ENCODE peak calls at places on chromosomes 11 and 22, in six cellular contexts. One of them, this sample, is unnamed.

GRCh38 chr11:78420255-78420764 is 2.7 kb upstream of the GAB2 start:
- DNase-seq in nephron progenitor cell: peak
- DNase-seq in fibroblast of the aortic adventitia: peak
- DNase-seq in endothelial cell of umbilical vein: peak
- DNase-seq in tibial nerve: peak
- DNase-seq in AG04450: peak
- DNase-seq in this sample: peak

GRCh38 chr11:70606248-70606950 is 208.1 kb downstream of the CTTN start:
- DNase-seq in tibial nerve: no peak
- DNase-seq in AG04450: no peak
- DNase-seq in endothelial cell of umbilical vein: no peak
- DNase-seq in nephron progenitor cell: no peak
- DNase-seq in fibroblast of the aortic adventitia: no peak
- DNase-seq in this sample: no peak

GRCh38 chr11:1057806-1058205 is 16.9 kb upstream of the MUC2 start:
- DNase-seq in nephron progenitor cell: no peak
- DNase-seq in tibial nerve: no peak
- DNase-seq in fibroblast of the aortic adventitia: no peak
- DNase-seq in AG04450: no peak
- DNase-seq in endothelial cell of umbilical vein: no peak
- DNase-seq in this sample: no peak

GRCh38 chr11:111730031-111730430 is 36.2 kb downstream of the PPP2R1B start:
- DNase-seq in nephron progenitor cell: no peak
- DNase-seq in endothelial cell of umbilical vein: peak
- DNase-seq in fibroblast of the aortic adventitia: peak
- DNase-seq in tibial nerve: no peak
- DNase-seq in AG04450: no peak
- DNase-seq in this sample: no peak

GRCh38 chr22:17858033-17858432 is 83.8 kb upstream of the BID start:
- DNase-seq in tibial nerve: no peak
- DNase-seq in endothelial cell of umbilical vein: no peak
- DNase-seq in AG04450: no peak
- DNase-seq in nephron progenitor cell: no peak
- DNase-seq in fibroblast of the aortic adventitia: no peak
- DNase-seq in this sample: no peak

GRCh38 chr11:12135185-12135584 is 24.8 kb downstream of the MICAL2 start:
- DNase-seq in endothelial cell of umbilical vein: no peak
- DNase-seq in fibroblast of the aortic adventitia: no peak
- DNase-seq in tibial nerve: no peak
- DNase-seq in AG04450: no peak
- DNase-seq in nephron progenitor cell: no peak
- DNase-seq in this sample: no peak

GRCh38 chr11:60871378-60872061 is 4.2 kb downstream of the ZP1 start:
- DNase-seq in fibroblast of the aortic adventitia: peak
- DNase-seq in endothelial cell of umbilical vein: no peak
- DNase-seq in nephron progenitor cell: no peak
- DNase-seq in AG04450: no peak
- DNase-seq in tibial nerve: no peak
- DNase-seq in this sample: no peak

GRCh38 chr11:32131321-32131720 is 40.4 kb downstream of the RCN1 start:
- DNase-seq in nephron progenitor cell: no peak
- DNase-seq in endothelial cell of umbilical vein: no peak
- DNase-seq in AG04450: no peak
- DNase-seq in fibroblast of the aortic adventitia: no peak
- DNase-seq in tibial nerve: no peak
- DNase-seq in this sample: no peak

GRCh38 chr22:27370281-27370680 is 431.3 kb downstream of the MN1 start:
- DNase-seq in tibial nerve: no peak
- DNase-seq in fibroblast of the aortic adventitia: no peak
- DNase-seq in AG04450: no peak
- DNase-seq in endothelial cell of umbilical vein: no peak
- DNase-seq in nephron progenitor cell: no peak
- DNase-seq in this sample: peak

GRCh38 chr22:30182365-30182764 is 64.2 kb downstream of the LIF start:
- DNase-seq in endothelial cell of umbilical vein: peak
- DNase-seq in fibroblast of the aortic adventitia: no peak
- DNase-seq in AG04450: no peak
- DNase-seq in nephron progenitor cell: no peak
- DNase-seq in tibial nerve: no peak
- DNase-seq in this sample: no peak

GRCh38 chr11:103993502-103993901 is 42.9 kb upstream of the DDI1 start:
- DNase-seq in tibial nerve: no peak
- DNase-seq in endothelial cell of umbilical vein: no peak
- DNase-seq in fibroblast of the aortic adventitia: peak
- DNase-seq in AG04450: peak
- DNase-seq in nephron progenitor cell: no peak
- DNase-seq in this sample: no peak

GRCh38 chr22:19798320-19798665 is 37.7 kb downstream of the TBX1 start:
- DNase-seq in tibial nerve: no peak
- DNase-seq in endothelial cell of umbilical vein: no peak
- DNase-seq in fibroblast of the aortic adventitia: no peak
- DNase-seq in AG04450: no peak
- DNase-seq in nephron progenitor cell: no peak
- DNase-seq in this sample: no peak

GRCh38 chr22:19799322-19800190 is 39.0 kb downstream of the TBX1 start:
- DNase-seq in nephron progenitor cell: peak
- DNase-seq in fibroblast of the aortic adventitia: peak
- DNase-seq in endothelial cell of umbilical vein: no peak
- DNase-seq in tibial nerve: peak
- DNase-seq in AG04450: peak
- DNase-seq in this sample: no peak

GRCh38 chr22:19797631-19798319 is 37.2 kb downstream of the TBX1 start:
- DNase-seq in endothelial cell of umbilical vein: no peak
- DNase-seq in nephron progenitor cell: no peak
- DNase-seq in fibroblast of the aortic adventitia: no peak
- DNase-seq in tibial nerve: no peak
- DNase-seq in AG04450: no peak
- DNase-seq in this sample: no peak

GRCh38 chr22:19800306-19800705 is 39.7 kb downstream of the TBX1 start:
- DNase-seq in fibroblast of the aortic adventitia: no peak
- DNase-seq in nephron progenitor cell: no peak
- DNase-seq in endothelial cell of umbilical vein: no peak
- DNase-seq in AG04450: no peak
- DNase-seq in tibial nerve: no peak
- DNase-seq in this sample: no peak

DNA sequence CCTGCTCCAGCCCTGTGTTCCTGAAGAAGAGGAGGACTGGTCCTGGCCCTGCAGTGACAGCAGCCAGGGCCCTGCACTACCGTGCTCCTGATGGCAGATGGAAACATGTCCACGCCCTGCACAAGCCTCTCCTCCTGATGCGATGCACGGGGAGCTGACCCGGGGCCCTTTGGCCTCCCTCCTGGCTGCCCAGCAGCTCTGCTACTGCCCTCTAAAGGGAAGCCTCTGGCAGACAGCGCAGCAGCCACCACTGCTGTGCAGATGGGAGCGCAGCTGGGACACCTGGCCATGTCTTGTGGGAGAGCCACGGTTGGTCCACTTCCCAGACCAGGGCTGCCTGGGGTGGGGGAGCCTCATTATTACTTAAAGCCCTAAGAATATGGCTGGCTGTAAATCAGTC is 38.2 kb downstream of the TBX1 start:
- DNase-seq in AG04450: no peak
- DNase-seq in nephron progenitor cell: no peak
- DNase-seq in endothelial cell of umbilical vein: no peak
- DNase-seq in fibroblast of the aortic adventitia: no peak
- DNase-seq in tibial nerve: no peak
- DNase-seq in this sample: no peak
- TF ChIP-seq CTCF in AG04450: no peak
- TF ChIP-seq CTCF in nephron progenitor cell: no peak
- TF ChIP-seq CTCF in endothelial cell of umbilical vein: no peak
- TF ChIP-seq CTCF in fibroblast of the aortic adventitia: no peak
- TF ChIP-seq CTCF in tibial nerve: no peak
- TF ChIP-seq CTCF in this sample: no peak

DNA sequence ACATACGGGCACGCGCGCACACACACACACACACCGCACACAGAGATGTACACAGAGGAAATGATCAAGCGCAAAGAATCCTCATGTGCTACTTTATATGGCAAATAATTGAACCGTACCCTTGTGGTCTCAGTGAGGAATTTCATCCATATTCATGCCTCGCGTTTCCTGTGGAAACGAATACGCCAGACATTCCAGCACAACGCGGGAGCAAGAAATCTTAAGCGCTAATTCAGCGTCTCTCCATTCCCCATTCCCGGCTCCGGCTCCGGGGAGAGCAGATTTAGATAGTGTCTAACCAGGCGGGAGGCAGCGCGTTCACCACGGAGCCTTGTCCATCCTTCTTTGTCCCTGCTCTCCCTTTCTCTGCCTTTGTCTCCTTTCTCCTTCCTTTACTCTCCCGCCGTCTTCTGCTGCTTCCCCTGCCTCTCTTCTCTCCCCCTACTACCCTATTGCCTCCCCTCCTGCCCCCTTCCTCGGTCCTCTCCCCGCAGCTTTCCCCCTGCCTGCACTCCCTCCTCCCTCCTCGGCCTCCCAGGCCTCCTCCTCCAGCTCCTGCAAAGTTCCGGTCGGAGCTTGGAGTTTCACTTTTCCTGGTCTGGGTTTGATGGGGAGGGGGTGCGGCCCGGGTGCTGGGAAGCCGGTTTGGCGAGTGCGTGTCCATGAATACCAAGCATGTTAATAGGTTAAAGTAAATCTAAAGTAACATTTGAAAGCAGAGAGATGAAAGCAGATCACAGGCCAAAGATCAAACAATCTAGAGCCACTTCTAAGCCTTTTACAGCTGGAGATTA is 579.3 kb downstream of the BUD13 start:
- DNase-seq in tibial nerve: no peak
- DNase-seq in nephron progenitor cell: peak
- DNase-seq in AG04450: peak
- DNase-seq in fibroblast of the aortic adventitia: peak
- DNase-seq in endothelial cell of umbilical vein: peak
- DNase-seq in this sample: no peak
- TF ChIP-seq CTCF in tibial nerve: no peak
- TF ChIP-seq CTCF in nephron progenitor cell: peak
- TF ChIP-seq CTCF in AG04450: peak
- TF ChIP-seq CTCF in fibroblast of the aortic adventitia: peak
- TF ChIP-seq CTCF in endothelial cell of umbilical vein: no peak
- TF ChIP-seq CTCF in this sample: no peak

GRCh38 chr22:50544746-50545253 is 899 bp upstream of the KLHDC7B start:
- DNase-seq in AG04450: no peak
- DNase-seq in endothelial cell of umbilical vein: no peak
- DNase-seq in tibial nerve: no peak
- DNase-seq in nephron progenitor cell: no peak
- DNase-seq in fibroblast of the aortic adventitia: no peak
- DNase-seq in this sample: no peak

GRCh38 chr22:50547231-50547851 is 1.6 kb downstream of the KLHDC7B start:
- DNase-seq in AG04450: no peak
- DNase-seq in nephron progenitor cell: no peak
- DNase-seq in fibroblast of the aortic adventitia: no peak
- DNase-seq in endothelial cell of umbilical vein: no peak
- DNase-seq in tibial nerve: no peak
- DNase-seq in this sample: no peak

GRCh38 chr22:50546326-50547230 is 879 bp downstream of the KLHDC7B start:
- DNase-seq in nephron progenitor cell: no peak
- DNase-seq in endothelial cell of umbilical vein: no peak
- DNase-seq in AG04450: no peak
- DNase-seq in fibroblast of the aortic adventitia: no peak
- DNase-seq in tibial nerve: no peak
- DNase-seq in this sample: no peak

GRCh38 chr22:50544078-50544745 is 1.5 kb upstream of the KLHDC7B start:
- DNase-seq in endothelial cell of umbilical vein: peak
- DNase-seq in nephron progenitor cell: peak
- DNase-seq in fibroblast of the aortic adventitia: peak
- DNase-seq in AG04450: no peak
- DNase-seq in tibial nerve: peak
- DNase-seq in this sample: peak

DNA sequence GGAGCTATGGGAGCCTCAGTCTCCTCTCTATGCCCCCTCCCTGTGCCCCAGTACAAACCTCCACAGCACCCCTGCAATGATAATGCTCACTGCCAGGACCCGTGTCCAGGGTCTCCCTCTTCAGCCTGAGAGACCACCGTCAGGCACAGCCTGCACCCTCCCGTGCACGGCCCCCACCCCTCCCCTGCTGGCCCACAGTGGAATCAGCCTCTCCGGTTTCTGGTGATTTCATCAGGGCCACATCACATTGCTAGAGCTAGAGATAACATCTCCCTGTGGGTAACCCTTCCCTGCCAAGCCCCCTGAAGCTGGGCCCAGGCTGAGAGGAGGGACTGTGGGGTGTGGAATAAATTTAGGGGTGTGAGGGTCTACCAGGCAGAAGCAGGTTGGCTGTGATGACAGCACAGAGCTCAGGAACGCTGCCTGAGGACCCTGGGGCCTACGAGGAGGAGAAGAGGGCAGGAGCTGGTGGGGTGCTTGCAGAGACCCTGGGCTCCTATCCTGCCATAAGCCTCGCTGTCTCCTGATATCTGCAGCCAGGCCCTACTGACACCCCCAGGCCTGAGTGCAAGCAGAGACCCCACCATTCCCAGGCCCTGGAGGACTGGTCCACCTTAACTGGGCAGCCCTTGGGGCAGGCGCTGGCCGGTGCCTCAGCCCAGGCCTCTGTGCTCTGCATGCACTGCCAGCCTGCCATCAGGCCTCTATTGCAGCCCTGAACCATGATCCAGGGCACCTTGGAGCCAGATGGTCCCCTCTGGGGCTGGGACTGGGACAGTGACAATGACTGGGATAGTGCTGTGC is at the start of gene KLHDC7B:
- DNase-seq in AG04450: no peak
- DNase-seq in fibroblast of the aortic adventitia: peak
- DNase-seq in tibial nerve: no peak
- DNase-seq in nephron progenitor cell: no peak
- DNase-seq in endothelial cell of umbilical vein: no peak
- DNase-seq in this sample: no peak
- TF ChIP-seq CTCF in AG04450: peak
- TF ChIP-seq CTCF in fibroblast of the aortic adventitia: peak
- TF ChIP-seq CTCF in tibial nerve: no peak
- TF ChIP-seq CTCF in nephron progenitor cell: no peak
- TF ChIP-seq CTCF in endothelial cell of umbilical vein: no peak
- TF ChIP-seq CTCF in this sample: no peak

GRCh38 chr22:42905702-42906183 is 48.7 kb upstream of the ARFGAP3 start:
- DNase-seq in AG04450: no peak
- DNase-seq in fibroblast of the aortic adventitia: no peak
- DNase-seq in nephron progenitor cell: no peak
- DNase-seq in tibial nerve: no peak
- DNase-seq in endothelial cell of umbilical vein: peak
- DNase-seq in this sample: no peak

GRCh38 chr22:42902875-42903510 is 45.9 kb upstream of the ARFGAP3 start:
- DNase-seq in endothelial cell of umbilical vein: no peak
- DNase-seq in fibroblast of the aortic adventitia: no peak
- DNase-seq in nephron progenitor cell: no peak
- DNase-seq in AG04450: peak
- DNase-seq in tibial nerve: no peak
- DNase-seq in this sample: no peak

GRCh38 chr22:42904049-42904448 is 47.0 kb upstream of the ARFGAP3 start:
- DNase-seq in AG04450: no peak
- DNase-seq in fibroblast of the aortic adventitia: no peak
- DNase-seq in nephron progenitor cell: no peak
- DNase-seq in endothelial cell of umbilical vein: no peak
- DNase-seq in tibial nerve: no peak
- DNase-seq in this sample: no peak

GRCh38 chr22:42905217-42905616 is 48.1 kb upstream of the ARFGAP3 start:
- DNase-seq in nephron progenitor cell: no peak
- DNase-seq in fibroblast of the aortic adventitia: no peak
- DNase-seq in tibial nerve: no peak
- DNase-seq in AG04450: no peak
- DNase-seq in endothelial cell of umbilical vein: peak
- DNase-seq in this sample: no peak

GRCh38 chr22:42901790-42902508 is 44.9 kb upstream of the ARFGAP3 start:
- DNase-seq in fibroblast of the aortic adventitia: no peak
- DNase-seq in endothelial cell of umbilical vein: no peak
- DNase-seq in nephron progenitor cell: no peak
- DNase-seq in AG04450: no peak
- DNase-seq in tibial nerve: no peak
- DNase-seq in this sample: no peak
- TF ChIP-seq CTCF in fibroblast of the aortic adventitia: peak
- TF ChIP-seq CTCF in endothelial cell of umbilical vein: peak
- TF ChIP-seq CTCF in nephron progenitor cell: no peak
- TF ChIP-seq CTCF in AG04450: peak
- TF ChIP-seq CTCF in tibial nerve: no peak
- TF ChIP-seq CTCF in this sample: peak

GRCh38 chr11:92735039-92735438 is 234.4 kb upstream of the MTNR1B start:
- DNase-seq in nephron progenitor cell: no peak
- DNase-seq in endothelial cell of umbilical vein: no peak
- DNase-seq in fibroblast of the aortic adventitia: no peak
- DNase-seq in AG04450: no peak
- DNase-seq in tibial nerve: no peak
- DNase-seq in this sample: no peak
- TF ChIP-seq CTCF in nephron progenitor cell: peak
- TF ChIP-seq CTCF in endothelial cell of umbilical vein: no peak
- TF ChIP-seq CTCF in fibroblast of the aortic adventitia: no peak
- TF ChIP-seq CTCF in AG04450: peak
- TF ChIP-seq CTCF in tibial nerve: no peak
- TF ChIP-seq CTCF in this sample: no peak

This sample was measured in CD14-positive monocyte.